ENCODE peak calls at places on chromosomes 13 and 19, in seven cellular contexts. I is CD4-positive, CD25-positive, alpha-beta regulatory T cell; Q is nephron progenitor cell; E is aorta; G is HTR-8/SVneo; B is kidney tubule cell; Z is left colon. S is an unnamed sample.

GRCh38 chr13:34748078-34748477 is 194.0 kb upstream of the NBEA start:
- DNase-seq in I (no peak), Q (no peak), E (no peak), G (no peak), B (peak), Z (peak), S (peak)

GRCh38 chr13:41313659-41314197 is 2.7 kb downstream of the NAA16 start:
- DNase-seq in I (no peak), Q (no peak), E (no peak), G (no peak), B (no peak), Z (no peak), S (no peak)

GRCh38 chr19:19587776-19588175 is 30.7 kb downstream of the PBX4 start:
- DNase-seq in I (no peak), Q (no peak), E (no peak), G (no peak), B (no peak), Z (no peak), S (no peak)

GRCh38 chr19:14185158-14185557 is 20.8 kb downstream of the ADGRL1 start:
- DNase-seq in I (no peak), Q (no peak), E (no peak), G (no peak), B (no peak), Z (no peak), S (no peak)

GRCh38 chr19:39509233-39509632 is 5.7 kb upstream of the SELENOV start:
- DNase-seq in I (no peak), Q (no peak), E (no peak), G (no peak), B (no peak), Z (no peak), S (no peak)

GRCh38 chr19:368624-369020 is 24.0 kb upstream of the MIER2 start:
- DNase-seq in I (no peak), Q (no peak), E (no peak), G (no peak), B (no peak), Z (no peak), S (no peak)

GRCh38 chr19:18895828-18896341 is at the start of gene CERS1:
- DNase-seq in I (no peak), Q (peak), E (no peak), G (peak), B (peak), Z (no peak), S (no peak)

GRCh38 chr19:30117636-30118145 is 175.7 kb downstream of the URI1 start:
- DNase-seq in I (no peak), Q (no peak), E (peak), G (no peak), B (no peak), Z (no peak), S (no peak)

GRCh38 chr13:76976488-76976887 is 15.4 kb upstream of the CLN5 start:
- DNase-seq in I (peak), Q (no peak), E (no peak), G (no peak), B (peak), Z (no peak), S (no peak)